ENCODE peak calls at places on chromosomes 4 and X, in seven cellular contexts. B, R, W, U, N, Y and D are unnamed samples. For H3K27me3, the result is how much of the 10 kb centered on the place peaks cover.

GRCh38 chrX:47976254-47977151 is 27.3 kb downstream of the ZNF182 start:
- DNase-seq in B (no peak), R (no peak), W (no peak), U (no peak), N (no peak), Y (no peak), D (no peak)

GRCh38 chrX:123860506-123860840 is 620 bp downstream of the XIAP start:
- DNase-seq in B (no peak), R (no peak), W (no peak), U (peak), N (no peak), Y (peak), D (no peak)

GRCh38 chr4:178415925-178416324 is 973.7 kb upstream of the AGA start:
- DNase-seq in B (no peak), R (no peak), W (no peak), U (no peak), N (no peak), Y (no peak), D (no peak)

GRCh38 chr4:53205970-53206369 is 159.9 kb downstream of the SCFD2 start:
- DNase-seq in B (no peak), R (no peak), W (no peak), U (no peak), N (no peak), Y (no peak), D (no peak)

GRCh38 chrX:25144043-25144940 is 128.5 kb upstream of the ARX start:
- DNase-seq in B (peak), R (peak), W (peak), U (peak), N (peak), Y (peak), D (no peak)

GRCh38 chrX:130884627-130885026 is 18.4 kb downstream of the ENOX2 start:
- DNase-seq in B (no peak), R (no peak), W (no peak), U (no peak), N (no peak), Y (no peak), D (no peak)

GRCh38 chr4:158125325-158125724 is 47.5 kb downstream of the GASK1B start:
- DNase-seq in B (no peak), R (no peak), W (no peak), U (no peak), N (no peak), Y (no peak), D (no peak)

GRCh38 chr4:33494150-33494549 is 2750.2 kb downstream of the ARAP2 start:
- DNase-seq in B (no peak), R (no peak), W (no peak), U (no peak), N (no peak), Y (no peak), D (no peak)

GRCh38 chr4:183798249-183798920 is 106.7 kb upstream of the STOX2 start:
- DNase-seq in B (peak), R (no peak), W (no peak), U (no peak), N (no peak), Y (no peak), D (no peak)

GRCh38 chrX:153719701-153720100 is 4.5 kb downstream of the BCAP31 start:
- DNase-seq in B (peak), R (no peak), W (no peak), U (no peak), N (no peak), Y (no peak), D (no peak)

GRCh38 chr4:102546635-102547034 is 45.5 kb downstream of the NFKB1 start:
- DNase-seq in B (no peak), R (no peak), W (no peak), U (no peak), N (no peak), Y (no peak), D (no peak)

GRCh38 chrX:38220936-38221386 is 290 bp upstream of the SRPX start:
- DNase-seq in B (no peak), R (peak), W (peak), U (no peak), N (no peak), Y (no peak), D (no peak)

GRCh38 chr4:7198440-7199128 is 6.2 kb downstream of the SORCS2 start:
- DNase-seq in B (no peak), R (no peak), W (no peak), U (no peak), N (no peak), Y (no peak), D (no peak)

GRCh38 chr4:111712093-111712677 is 433.1 kb upstream of the FAM241A start:
- DNase-seq in B (no peak), R (no peak), W (no peak), U (no peak), N (no peak), Y (no peak), D (no peak)

GRCh38 chr4:141860974-141861373 is 224.6 kb downstream of the IL15 start:
- DNase-seq in B (no peak), R (no peak), W (no peak), U (peak), N (no peak), Y (no peak), D (no peak)

GRCh38 chrX:49059209-49060191 is 701 bp downstream of the CCDC120 start:
- DNase-seq in B (no peak), R (no peak), W (no peak), U (no peak), N (no peak), Y (no peak), D (no peak)

GRCh38 chr4:137443031-137443800 is 89.1 kb downstream of the PCDH18 start:
- DNase-seq in B (no peak), R (no peak), W (no peak), U (no peak), N (no peak), Y (no peak), D (no peak)

GRCh38 chr4:174215936-174216699 is 67.3 kb downstream of the FBXO8 start:
- DNase-seq in B (no peak), R (no peak), W (no peak), U (no peak), N (no peak), Y (no peak), D (no peak)

GRCh38 chr4:168336837-168337549 is 18.4 kb upstream of the DDX60 start:
- DNase-seq in B (no peak), R (no peak), W (no peak), U (no peak), N (no peak), Y (no peak), D (no peak)

GRCh38 chr4:71833175-71833900 is 49.5 kb upstream of the GC start:
- DNase-seq in B (no peak), R (no peak), W (peak), U (no peak), N (no peak), Y (no peak), D (no peak)

GRCh38 chrX:50327235-50327634 is 122.7 kb downstream of the CCNB3 start:
- DNase-seq in B (no peak), R (no peak), W (no peak), U (no peak), N (no peak), Y (no peak), D (no peak)

GRCh38 chrX:13383907-13384306 is 64.1 kb upstream of the ATXN3L start:
- DNase-seq in B (no peak), R (no peak), W (no peak), U (no peak), N (no peak), Y (no peak), D (no peak)

GRCh38 chr4:124641715-124642380 is 70.7 kb downstream of the ANKRD50 start:
- DNase-seq in B (no peak), R (no peak), W (no peak), U (peak), N (peak), Y (peak), D (no peak)

GRCh38 chrX:47573334-47574095 is 8.7 kb upstream of the TIMP1 start:
- DNase-seq in B (no peak), R (no peak), W (peak), U (no peak), N (no peak), Y (no peak), D (no peak)

GRCh38 chr4:172962564-172963353 is 205.9 kb upstream of the GALNT7 start:
- DNase-seq in B (peak), R (no peak), W (no peak), U (no peak), N (peak), Y (no peak), D (no peak)

GRCh38 chrX:20412871-20413486 is 146.3 kb upstream of the RPS6KA3 start:
- DNase-seq in B (no peak), R (no peak), W (peak), U (no peak), N (no peak), Y (peak), D (peak)

GRCh38 chr4:59135248-59135802 is 2025.1 kb upstream of the IGFBP7 start:
- DNase-seq in B (no peak), R (no peak), W (no peak), U (no peak), N (no peak), Y (no peak), D (no peak)

DNA sequence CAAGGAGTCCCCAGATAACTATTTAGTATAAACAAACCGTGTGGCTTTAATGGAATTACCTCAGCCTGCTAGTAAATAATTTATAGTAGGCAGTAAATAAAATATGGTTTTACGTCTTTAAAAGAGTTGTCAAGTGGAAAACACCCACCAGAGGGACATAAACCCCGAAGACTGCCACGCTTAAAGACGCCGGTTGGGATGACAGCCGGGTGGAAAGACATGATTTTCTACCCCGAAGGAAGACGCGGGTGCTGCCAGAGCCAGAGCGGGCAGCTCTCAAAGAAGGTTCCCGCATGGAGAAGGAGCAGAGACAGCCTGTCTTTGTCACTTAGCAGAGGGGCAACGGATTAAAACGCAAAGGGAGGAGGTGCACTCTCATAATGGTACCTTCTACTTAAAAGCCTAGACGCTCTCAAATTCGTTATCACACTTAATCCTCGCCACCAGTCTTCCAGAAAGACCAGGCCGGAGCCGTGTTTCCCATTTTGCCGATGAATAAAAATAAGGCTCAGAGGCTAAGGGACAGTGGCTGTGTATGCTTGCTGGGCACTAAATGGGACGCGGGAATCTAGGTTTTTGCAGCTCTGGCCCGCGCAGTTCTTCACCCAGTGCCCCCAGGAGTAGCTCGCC is 140.5 kb upstream of the ZIC3 start:
- DNase-seq in B (no peak), R (no peak), W (no peak), U (no peak), N (no peak), Y (no peak), D (no peak)
- TF ChIP-seq CTCF in B (no peak), R (no peak), W (no peak), U (no peak), N (no peak), Y (no peak), D (no peak)

GRCh38 chrX:40104649-40105015 is 6.9 kb upstream of the BCOR start:
- DNase-seq in B (peak), R (peak), W (peak), U (peak), N (no peak), Y (peak), D (peak)
- H3K4me3 ChIP-seq in B (peak), R (peak), W (peak), U (peak), N (peak), Y (no peak), D (peak)

DNA sequence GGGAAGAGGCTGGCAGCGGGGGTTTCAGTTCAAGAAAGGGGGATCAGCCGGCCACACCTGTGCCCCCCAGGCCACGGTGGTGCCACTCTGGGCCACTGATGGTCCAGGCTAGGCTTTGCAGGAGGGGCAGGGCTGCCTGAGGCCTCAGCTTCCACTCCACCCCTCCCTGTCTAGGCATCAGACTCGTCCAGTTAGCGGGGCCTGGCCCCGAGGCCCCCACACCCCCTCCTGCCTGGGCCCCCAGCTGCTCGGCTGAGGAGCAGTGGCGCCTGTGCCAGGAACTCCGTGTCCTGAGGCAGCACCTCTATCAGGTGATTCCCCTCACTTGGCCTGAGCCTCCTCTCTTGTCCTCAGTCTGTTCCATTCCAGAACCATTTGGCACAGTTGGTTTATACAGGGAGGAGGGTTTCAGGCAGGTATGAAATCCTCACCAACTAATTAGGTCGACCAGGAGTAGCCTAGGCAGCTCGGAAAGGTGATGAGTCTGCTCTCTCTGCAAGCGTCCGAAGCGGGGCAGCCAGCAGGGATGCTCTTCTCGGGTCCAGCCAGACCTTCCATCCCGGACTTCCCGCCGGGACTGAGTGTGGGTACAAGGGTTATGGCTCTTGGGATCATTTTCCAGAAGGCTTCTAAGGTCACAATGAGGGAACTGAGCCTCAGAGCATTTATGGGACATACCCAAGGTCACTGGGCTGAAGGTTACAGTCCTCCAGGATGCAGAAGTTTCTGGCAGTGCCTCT is 2.1 kb downstream of the NSG1 start:
- DNase-seq in B (no peak), R (no peak), W (no peak), U (no peak), N (no peak), Y (no peak), D (no peak)
- H3K27me3 ChIP-seq in B (under half), R (half or more), W (under half), U (under half), N (half or more), Y (under half), D (under half)

GRCh38 chr4:106263594-106264330 is 52.2 kb downstream of the TBCK start:
- DNase-seq in B (no peak), R (no peak), W (no peak), U (no peak), N (no peak), Y (no peak), D (no peak)

GRCh38 chr4:106261980-106262379 is 54.0 kb downstream of the TBCK start:
- DNase-seq in B (no peak), R (no peak), W (no peak), U (no peak), N (no peak), Y (no peak), D (no peak)

GRCh38 chr4:106264331-106264728 is 51.7 kb downstream of the TBCK start:
- DNase-seq in B (no peak), R (no peak), W (no peak), U (no peak), N (no peak), Y (peak), D (no peak)

GRCh38 chr4:106268731-106269272 is 47.2 kb downstream of the TBCK start:
- DNase-seq in B (no peak), R (no peak), W (no peak), U (no peak), N (no peak), Y (no peak), D (no peak)

DNA sequence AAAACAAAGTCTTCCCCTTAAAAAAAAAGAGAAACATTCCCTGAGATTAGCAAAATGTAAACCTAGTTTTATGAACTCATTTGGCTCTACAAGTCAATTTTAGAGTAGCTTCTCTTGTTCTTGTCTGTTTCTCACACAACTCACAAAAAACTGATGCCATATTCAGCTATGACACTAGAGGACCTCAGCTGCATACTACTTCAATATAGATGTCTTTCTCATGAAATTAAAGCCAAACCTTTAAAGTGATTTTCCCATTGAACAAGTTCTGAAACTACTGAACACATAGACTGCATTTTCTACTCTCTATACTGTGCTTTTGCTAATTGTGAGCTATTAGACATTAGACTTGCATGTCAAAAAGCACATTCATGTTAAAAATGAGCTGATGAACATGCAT is 49.8 kb downstream of the TBCK start:
- DNase-seq in B (no peak), R (no peak), W (no peak), U (peak), N (peak), Y (peak), D (no peak)
- TF ChIP-seq CTCF in B (no peak), R (peak), W (peak), U (peak), N (peak), Y (peak), D (peak)

GRCh38 chr4:25299476-25300203 is 12.9 kb upstream of the ZCCHC4 start:
- DNase-seq in B (peak), R (no peak), W (no peak), U (no peak), N (no peak), Y (no peak), D (no peak)
- H3K4me3 ChIP-seq in B (no peak), R (no peak), W (no peak), U (no peak), N (no peak), Y (no peak), D (no peak)

GRCh38 chr4:8866421-8866820 is 5.2 kb downstream of the HMX1 start:
- DNase-seq in B (no peak), R (no peak), W (no peak), U (no peak), N (no peak), Y (no peak), D (no peak)

GRCh38 chr4:8864912-8865680 is 6.5 kb downstream of the HMX1 start:
- DNase-seq in B (no peak), R (no peak), W (no peak), U (no peak), N (no peak), Y (no peak), D (no peak)

GRCh38 chr4:8866828-8867623 is 4.6 kb downstream of the HMX1 start:
- DNase-seq in B (no peak), R (no peak), W (no peak), U (no peak), N (no peak), Y (no peak), D (no peak)

GRCh38 chr4:8863759-8864682 is 7.6 kb downstream of the HMX1 start:
- DNase-seq in B (no peak), R (no peak), W (no peak), U (no peak), N (no peak), Y (no peak), D (no peak)

DNA sequence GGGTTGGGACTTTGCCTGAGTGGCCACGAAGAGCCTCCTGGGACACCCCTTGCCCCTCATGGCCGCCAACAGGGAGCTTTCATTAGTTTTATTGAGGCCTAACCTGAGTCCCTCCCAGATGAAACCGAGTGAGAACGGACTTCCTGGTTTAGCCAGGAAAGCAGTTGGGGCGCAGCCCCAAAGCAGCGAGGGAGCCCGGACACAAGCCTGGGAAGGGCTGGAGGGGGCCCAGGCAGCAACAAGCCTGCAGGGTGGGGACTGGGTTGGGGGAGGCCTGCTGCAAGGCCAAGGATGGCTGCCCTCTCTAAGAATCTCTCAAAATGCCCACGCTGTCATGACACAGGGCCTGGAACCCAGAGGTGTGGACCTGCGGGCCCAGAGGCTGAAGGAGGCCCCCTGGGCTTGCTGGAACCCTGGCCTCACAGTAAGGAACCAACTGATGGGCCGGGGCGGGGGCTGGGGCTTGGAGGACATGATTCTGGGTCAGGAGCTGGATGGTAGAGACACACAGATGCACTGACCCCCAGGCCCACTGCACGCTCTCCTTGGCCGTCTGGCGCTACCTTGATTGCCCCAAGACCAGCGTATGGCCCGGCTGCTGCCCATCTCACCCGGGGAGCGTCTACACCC is 5.8 kb downstream of the HMX1 start:
- DNase-seq in B (no peak), R (no peak), W (no peak), U (no peak), N (no peak), Y (no peak), D (no peak)
- H3K27me3 ChIP-seq in B (under half), R (half or more), W (half or more), U (half or more), N (half or more), Y (half or more), D (under half)